ENCODE peak calls at places on chromosomes 16 and 17, in four cellular contexts. K is heart left ventricle, I is A549, Z is hepatocyte. X is an unnamed sample. For H3K4me1, the result is how much of the 10 kb centered on the place peaks cover.

GRCh38 chr16:2082171-2082982 is 34.6 kb downstream of the TSC2 start:
- DNase-seq in K (no peak), I (peak), Z (no peak), X (peak)

GRCh38 chr16:84454611-84455010 is 49.8 kb downstream of the MEAK7 start:
- DNase-seq in I (no peak), K (no peak), Z (no peak), X (no peak)

GRCh38 chr16:89918453-89919347 is at the start of gene MC1R:
- DNase-seq in K (no peak), I (peak), Z (peak), X (peak)

GRCh38 chr16:15819046-15819445 is 37.8 kb downstream of the MYH11 start:
- DNase-seq in K (no peak), I (no peak), Z (no peak), X (no peak)

GRCh38 chr16:82580293-82580900 is 46.4 kb upstream of the CDH13 start:
- DNase-seq in I (peak), K (no peak), Z (peak), X (peak)

GRCh38 chr17:35432176-35433074 is at the start of gene SLFN12:
- DNase-seq in K (peak), I (no peak), Z (peak), X (no peak)

GRCh38 chr17:65055280-65055707 is 1.2 kb downstream of the GNA13 start:
- DNase-seq in K (no peak), Z (no peak), I (no peak), X (no peak)

GRCh38 chr17:34382586-34383224 is 19.7 kb upstream of the CCL1 start:
- DNase-seq in Z (no peak), K (no peak), I (no peak), X (no peak)

GRCh38 chr17:15271731-15272130 is 6.6 kb upstream of the PMP22 start:
- DNase-seq in Z (no peak), K (no peak), I (no peak), X (no peak)

GRCh38 chr16:85759631-85760419 is 8.9 kb upstream of the C16orf74 start:
- DNase-seq in K (no peak), Z (no peak), I (peak), X (peak)

GRCh38 chr16:15979801-15980200 is 30.4 kb downstream of the ABCC1 start:
- DNase-seq in Z (no peak), K (no peak), I (no peak), X (no peak)

GRCh38 chr16:4693956-4694663 is 748 bp downstream of the NUDT16L1 start:
- DNase-seq in Z (peak), K (no peak), I (no peak), X (peak)

GRCh38 chr17:62778990-62779681 is 29.0 kb downstream of the MARCHF10 start:
- DNase-seq in Z (peak), K (no peak), I (peak), X (no peak)

GRCh38 chr16:89176147-89176690 is 4.7 kb downstream of the CDH15 start:
- DNase-seq in K (no peak), I (no peak), Z (no peak), X (no peak)

GRCh38 chr17:42387663-42388380 is 420 bp downstream of the STAT3 start:
- DNase-seq in Z (peak), I (no peak), K (peak), X (peak)

GRCh38 chr16:85046957-85047866 is 19.6 kb downstream of the KIAA0513 start:
- DNase-seq in I (no peak), Z (peak), K (no peak), X (peak)

GRCh38 chr17:17205368-17206148 is 575 bp downstream of the PLD6 start:
- DNase-seq in Z (no peak), K (peak), I (peak), X (peak)

DNA sequence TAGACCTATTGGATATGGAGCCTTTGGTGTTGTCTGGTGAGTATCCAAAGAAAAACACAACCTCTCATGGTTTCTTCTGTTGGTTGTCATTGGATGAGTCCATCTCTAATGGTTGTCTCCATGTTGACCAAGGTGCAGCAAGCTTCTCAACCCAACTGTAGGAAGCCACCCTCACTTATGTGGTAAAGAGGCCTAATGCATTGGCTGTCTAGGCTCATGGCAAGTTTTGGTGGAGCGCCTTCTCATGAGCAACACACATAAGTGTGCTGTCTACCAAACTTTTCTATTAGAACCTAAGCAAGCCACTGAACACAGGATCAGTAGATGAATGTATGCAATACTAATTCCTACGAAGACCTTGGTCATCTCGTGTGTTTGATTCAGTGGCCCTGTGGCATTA is 819 bp downstream of the NLK start:
- DNase-seq in K (no peak), Z (no peak), I (no peak), X (no peak)
- H3K4me3 ChIP-seq in K (no peak), Z (peak), I (no peak), X (no peak)

GRCh38 chr17:31490019-31490383 is 98.5 kb downstream of the RAB11FIP4 start:
- DNase-seq in Z (no peak), K (no peak), I (no peak), X (no peak)

GRCh38 chr17:31489295-31490018 is 98.0 kb downstream of the RAB11FIP4 start:
- DNase-seq in Z (peak), I (no peak), K (no peak), X (peak)

GRCh38 chr17:31491794-31492171 is 100.3 kb downstream of the RAB11FIP4 start:
- DNase-seq in K (no peak), Z (no peak), I (no peak), X (peak)

GRCh38 chr17:31492206-31492605 is 100.7 kb downstream of the RAB11FIP4 start:
- DNase-seq in I (no peak), K (no peak), Z (no peak), X (no peak)

GRCh38 chr17:31490991-31491793 is 99.7 kb downstream of the RAB11FIP4 start:
- DNase-seq in Z (no peak), I (no peak), K (no peak), X (no peak)
- H3K4me1 ChIP-seq in Z (under half), I (under half), K (under half), X (half or more)

GRCh38 chr17:8071496-8071895 is 16.0 kb downstream of the ALOX12B start:
- DNase-seq in I (no peak), K (no peak), Z (no peak), X (no peak)

GRCh38 chr17:8075081-8075480 is 12.4 kb downstream of the ALOX12B start:
- DNase-seq in I (no peak), Z (no peak), K (no peak), X (no peak)

GRCh38 chr17:8072727-8073461 is 14.6 kb downstream of the ALOX12B start:
- DNase-seq in Z (peak), K (no peak), I (no peak), X (no peak)

GRCh38 chr17:8073627-8074485 is 13.7 kb downstream of the ALOX12B start:
- DNase-seq in K (peak), Z (peak), I (peak), X (peak)

DNA sequence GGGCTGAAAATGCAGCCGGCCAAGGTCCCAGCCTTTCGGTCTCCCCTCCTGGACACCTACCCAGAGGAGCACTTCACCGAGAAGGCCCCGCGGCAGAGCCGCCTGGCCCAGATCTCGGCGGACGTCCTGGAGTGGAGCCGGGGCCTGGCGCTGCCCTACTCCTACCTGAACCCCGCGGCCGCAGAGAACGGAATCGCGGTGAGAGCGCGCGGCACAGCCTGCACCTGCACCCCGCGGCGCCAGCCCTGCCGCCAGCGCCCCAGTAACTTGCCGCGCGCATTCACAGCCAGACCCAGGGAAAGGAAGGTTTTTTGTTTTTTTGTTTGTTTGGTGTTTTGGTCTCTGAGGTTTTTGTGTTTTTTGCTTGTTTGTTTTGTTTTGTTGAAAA is 15.2 kb downstream of the ALOX12B start:
- DNase-seq in Z (no peak), I (no peak), K (no peak), X (no peak)
- H3K4me3 ChIP-seq in Z (no peak), I (no peak), K (no peak), X (no peak)

DNA sequence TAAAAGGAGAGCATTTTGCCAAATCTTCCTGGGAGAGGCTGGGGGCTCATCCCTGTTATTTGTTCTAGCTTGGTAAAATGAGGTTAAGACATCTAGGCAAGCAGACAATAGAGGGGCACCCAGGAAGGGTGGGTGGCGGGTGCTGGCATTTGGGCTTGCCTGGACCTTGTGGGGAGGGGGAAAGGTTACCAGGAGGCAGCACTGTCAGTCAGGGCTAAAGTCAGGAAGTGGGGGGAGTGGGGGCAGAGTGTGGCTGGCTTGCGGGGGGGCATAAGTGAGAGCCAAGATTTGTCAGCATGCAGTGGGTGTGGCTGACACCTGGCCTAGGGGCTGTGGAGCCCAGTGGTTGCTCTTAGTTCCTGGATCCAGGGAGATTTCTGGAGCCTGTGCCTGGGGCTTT is 15.7 kb downstream of the KRT33A start:
- DNase-seq in I (no peak), Z (no peak), K (no peak), X (no peak)
- H3K4me1 ChIP-seq in I (under half), Z (under half), K (under half), X (under half)

DNA sequence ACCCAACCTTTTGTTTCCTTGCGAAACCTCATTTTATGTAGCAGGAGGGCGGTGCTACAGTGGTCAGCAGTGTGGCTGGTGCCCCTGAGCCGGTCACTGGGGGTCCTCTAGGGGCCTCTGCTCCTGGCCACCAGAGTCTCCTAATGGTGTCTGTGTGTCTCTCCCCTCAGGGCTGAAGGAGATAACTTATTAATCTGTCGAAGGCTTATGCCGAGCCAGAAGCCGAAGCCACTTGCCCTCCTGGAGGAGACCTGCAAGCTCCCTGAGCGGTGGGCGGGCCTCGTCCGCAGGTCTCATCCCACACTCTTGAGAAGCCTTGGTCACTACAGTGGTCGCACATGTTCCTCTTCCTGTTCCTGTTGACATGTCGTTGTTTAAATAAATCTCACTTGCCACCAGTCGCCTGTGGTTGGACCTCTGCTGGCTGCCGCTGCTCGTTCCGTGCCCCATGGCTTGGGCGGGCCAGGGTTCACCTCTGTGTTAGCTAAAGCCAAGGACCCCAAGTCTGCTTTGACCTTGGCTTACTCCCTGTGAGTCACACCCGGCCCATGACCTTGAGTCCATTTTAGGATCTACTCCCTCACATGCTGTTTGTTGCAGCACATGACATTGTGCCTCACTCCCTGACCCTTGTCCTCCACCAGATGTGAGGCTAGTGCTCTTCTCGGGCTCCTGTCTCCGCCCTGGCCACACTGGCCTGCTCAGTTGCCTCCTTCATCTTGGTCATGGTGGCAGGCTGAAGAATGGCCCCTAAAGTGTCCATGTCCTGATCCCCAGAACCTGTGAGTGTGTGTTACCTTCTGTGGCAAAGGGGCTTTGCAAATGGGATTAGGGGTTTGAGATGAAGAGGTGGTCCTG is 38.7 kb upstream of the AQP8 start:
- DNase-seq in K (no peak), Z (peak), I (no peak), X (peak)
- H3K4me3 ChIP-seq in K (no peak), Z (no peak), I (no peak), X (no peak)

GRCh38 chr17:46191332-46192210 is 1.7 kb downstream of the KANSL1 start:
- DNase-seq in Z (peak), I (peak), K (peak), X (no peak)
- H3K4me1 ChIP-seq in Z (under half), I (half or more), K (under half), X (under half)

GRCh38 chr16:789451-789850 is 1.0 kb downstream of the CHTF18 start:
- DNase-seq in I (no peak), Z (no peak), K (no peak), X (no peak)
- H3K4me3 ChIP-seq in I (peak), Z (no peak), K (no peak), X (no peak)

X was measured in mucosa of descending colon.